ENCODE peak calls at places on chromosome 22, in four cellular contexts. W, G, Q and U are unnamed samples.

GRCh38 chr22:45336971-45337431 is 27.3 kb downstream of the FAM118A start:
- DNase-seq in W (no peak), G (no peak), Q (no peak), U (no peak)

GRCh38 chr22:20563941-20564371 is 56.5 kb downstream of the MED15 start:
- DNase-seq in Q (no peak), G (no peak), W (no peak), U (no peak)

GRCh38 chr22:17712441-17712840 is 61.8 kb downstream of the BID start:
- DNase-seq in W (no peak), G (no peak), Q (no peak), U (no peak)

GRCh38 chr22:46777609-46777970 is 15.1 kb downstream of the TBC1D22A start:
- DNase-seq in Q (no peak), G (no peak), W (no peak), U (no peak)

GRCh38 chr22:30695351-30695762 is 683 bp downstream of the OSBP2 start:
- DNase-seq in Q (no peak), W (no peak), G (no peak), U (no peak)

GRCh38 chr22:42544686-42545085 is 9.1 kb upstream of the SERHL2 start:
- DNase-seq in W (no peak), G (no peak), Q (no peak), U (no peak)

GRCh38 chr22:40029189-40029890 is 34.6 kb downstream of the FAM83F start:
- DNase-seq in G (no peak), Q (no peak), W (no peak), U (no peak)

GRCh38 chr22:31084811-31085492 is 3.8 kb downstream of the SMTN start:
- DNase-seq in W (peak), G (peak), Q (no peak), U (no peak)

GRCh38 chr22:17920145-17920605 is 104.2 kb downstream of the MICAL3 start:
- DNase-seq in G (peak), Q (no peak), W (no peak), U (peak)

GRCh38 chr22:21904250-21904789 is 36.9 kb upstream of the MAPK1 start:
- DNase-seq in G (no peak), W (no peak), Q (no peak), U (peak)

GRCh38 chr22:20424937-20425587 is 12.6 kb downstream of the SCARF2 start:
- DNase-seq in W (no peak), Q (no peak), G (peak), U (no peak)

GRCh38 chr22:33163815-33164214 is 105.6 kb upstream of the SYN3 start:
- DNase-seq in G (no peak), Q (no peak), W (no peak), U (no peak)

GRCh38 chr22:26835929-26836528 is 178.6 kb downstream of the MIAT start:
- DNase-seq in W (peak), Q (peak), G (peak), U (peak)

GRCh38 chr22:21761994-21762680 is 26.5 kb upstream of the YPEL1 start:
- DNase-seq in Q (no peak), W (no peak), G (no peak), U (no peak)

GRCh38 chr22:45329536-45329936 is 19.8 kb downstream of the FAM118A start:
- DNase-seq in G (no peak), W (no peak), Q (no peak), U (no peak)

GRCh38 chr22:32752326-32752725 is 49.2 kb upstream of the TIMP3 start:
- DNase-seq in Q (no peak), W (no peak), G (no peak), U (no peak)

GRCh38 chr22:36860821-36861659 is at the start of gene NCF4:
- DNase-seq in G (no peak), W (no peak), Q (no peak), U (no peak)

GRCh38 chr22:35380537-35381423 is at the start of gene HMOX1:
- DNase-seq in G (peak), W (peak), Q (peak), U (peak)

GRCh38 chr22:32584650-32585049 is 110.0 kb downstream of the FBXO7 start:
- DNase-seq in G (no peak), Q (no peak), W (no peak), U (no peak)

GRCh38 chr22:44191036-44191454 is 10.3 kb downstream of the PARVG start:
- DNase-seq in Q (no peak), W (no peak), G (no peak), U (no peak)

GRCh38 chr22:43634316-43634715 is 177.8 kb downstream of the EFCAB6 start:
- DNase-seq in W (no peak), Q (no peak), G (no peak), U (no peak)

GRCh38 chr22:46748948-46749681 is 11.1 kb upstream of the CERK start:
- DNase-seq in W (no peak), Q (no peak), G (no peak), U (no peak)

GRCh38 chr22:21457023-21457787 is 10.0 kb upstream of the TMEM191C start:
- DNase-seq in G (peak), Q (no peak), W (no peak), U (no peak)

GRCh38 chr22:28441720-28442263 is 237.8 kb downstream of the TTC28 start:
- DNase-seq in W (no peak), G (no peak), Q (no peak), U (no peak)

GRCh38 chr22:20524004-20524481 is 16.6 kb downstream of the MED15 start:
- DNase-seq in Q (no peak), G (no peak), W (no peak), U (peak)

GRCh38 chr22:22936190-22936914 is 48.7 kb downstream of the IGLL5 start:
- DNase-seq in G (no peak), Q (no peak), W (no peak), U (no peak)

GRCh38 chr22:19483481-19484244 is 3.9 kb downstream of the CDC45 start:
- DNase-seq in G (no peak), Q (no peak), W (no peak), U (no peak)

GRCh38 chr22:37999640-38000272 is 15.4 kb upstream of the SOX10 start:
- DNase-seq in G (no peak), Q (peak), W (no peak), U (peak)

GRCh38 chr22:38335077-38335476 is 17.8 kb upstream of the CSNK1E start:
- DNase-seq in W (no peak), G (no peak), Q (no peak), U (no peak)

GRCh38 chr22:32971252-32971651 is 86.9 kb downstream of the SYN3 start:
- DNase-seq in G (no peak), Q (no peak), W (no peak), U (no peak)

GRCh38 chr22:28799834-28800307 is 498 bp downstream of the XBP1 start:
- DNase-seq in G (peak), W (no peak), Q (no peak), U (peak)

GRCh38 chr22:48313156-48313555 is 1514.5 kb downstream of the BRD1 start:
- DNase-seq in Q (no peak), G (no peak), W (peak), U (no peak)

GRCh38 chr22:48316245-48316875 is 1511.3 kb downstream of the BRD1 start:
- DNase-seq in G (no peak), Q (no peak), W (no peak), U (no peak)

GRCh38 chr22:48318173-48318572 is 1509.5 kb downstream of the BRD1 start:
- DNase-seq in G (peak), Q (no peak), W (no peak), U (no peak)

GRCh38 chr22:48316876-48317250 is 1510.8 kb downstream of the BRD1 start:
- DNase-seq in W (peak), G (no peak), Q (no peak), U (no peak)

GRCh38 chr22:48315415-48316244 is 1512.0 kb downstream of the BRD1 start:
- DNase-seq in G (no peak), Q (no peak), W (no peak), U (no peak)
- TF ChIP-seq SP1 in G (no peak), Q (no peak), W (no peak), U (no peak)

GRCh38 chr22:50277761-50278160 is 7.6 kb upstream of the MAPK11 start:
- DNase-seq in G (no peak), Q (no peak), W (no peak), U (no peak)

GRCh38 chr22:50275181-50276055 is 5.2 kb upstream of the MAPK11 start:
- DNase-seq in Q (no peak), W (no peak), G (no peak), U (no peak)

GRCh38 chr22:50274311-50274710 is 4.1 kb upstream of the MAPK11 start:
- DNase-seq in G (no peak), W (no peak), Q (no peak), U (peak)

GRCh38 chr22:50278461-50278860 is 8.3 kb upstream of the MAPK11 start:
- DNase-seq in Q (no peak), G (no peak), W (no peak), U (no peak)

GRCh38 chr22:50276143-50276542 is 6.0 kb upstream of the MAPK11 start:
- DNase-seq in W (peak), G (peak), Q (no peak), U (peak)
- TF ChIP-seq SP1 in W (no peak), G (no peak), Q (no peak), U (no peak)

GRCh38 chr22:24494182-24494534 is 974 bp upstream of the UPB1 start:
- DNase-seq in G (no peak), W (no peak), Q (no peak), U (no peak)

GRCh38 chr22:24496661-24497060 is 1.5 kb downstream of the UPB1 start:
- DNase-seq in Q (no peak), G (no peak), W (no peak), U (no peak)

GRCh38 chr22:24496234-24496633 is 1.1 kb downstream of the UPB1 start:
- DNase-seq in W (no peak), G (no peak), Q (no peak), U (no peak)

GRCh38 chr22:24495365-24495675 is 188 bp downstream of the UPB1 start:
- DNase-seq in Q (no peak), W (no peak), G (no peak), U (no peak)

DNA sequence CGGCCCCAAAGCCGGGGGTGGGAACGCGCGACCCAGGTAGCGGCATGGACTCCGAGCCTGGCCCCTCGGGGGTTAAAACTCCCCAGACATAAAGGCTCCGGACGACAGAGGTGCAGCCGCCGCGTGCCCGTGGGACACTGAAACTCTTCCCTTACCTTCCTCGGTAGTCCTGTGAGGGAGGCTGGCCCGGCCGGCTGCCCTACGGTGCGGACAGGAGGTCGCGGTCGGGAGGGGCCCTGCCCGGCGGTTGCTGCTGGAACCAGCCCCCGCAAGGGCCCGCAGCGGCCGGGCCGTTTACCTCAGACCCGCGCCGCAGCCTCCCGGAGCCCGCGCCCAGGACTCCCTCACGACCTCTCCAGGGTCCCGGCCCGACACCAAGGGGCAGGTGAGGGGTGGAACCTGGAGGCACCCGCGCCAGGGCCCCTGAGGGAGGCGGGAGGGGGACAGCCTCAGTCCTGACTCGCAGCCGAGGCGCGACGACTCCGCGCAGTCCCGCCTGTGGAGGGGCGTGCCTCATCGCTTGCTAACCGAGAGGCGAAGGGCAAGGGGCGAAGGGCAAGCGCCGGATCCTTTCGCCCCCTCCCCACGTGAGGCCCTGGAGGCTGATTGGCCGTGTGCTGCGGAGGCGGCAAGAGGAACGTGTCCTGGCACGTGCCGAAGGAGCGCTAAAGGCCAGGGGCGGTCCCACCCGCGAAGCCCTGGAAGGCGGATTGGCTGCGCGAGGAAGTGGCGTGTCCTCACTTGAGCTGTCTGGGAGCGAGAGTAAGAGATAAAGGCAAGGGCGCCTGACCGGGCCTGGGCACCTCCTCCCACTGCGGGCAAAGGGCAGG is at the start of gene UPB1:
- DNase-seq in G (peak), Q (no peak), W (peak), U (no peak)
- TF ChIP-seq SP1 in G (peak), Q (no peak), W (peak), U (no peak)

GRCh38 chr22:41401781-41402648 is 20.3 kb downstream of the TEF start:
- DNase-seq in G (no peak), Q (no peak), W (no peak), U (no peak)
- TF ChIP-seq SP1 in G (no peak), Q (no peak), W (no peak), U (no peak)